ENCODE peak calls at places on chromosome 19, in eight cellular contexts. R is suprapubic skin, W is transverse colon, C is thoracic aorta, X is AG04449, E is epithelial cell of esophagus, I is brain microvascular endothelial cell, F is mucosa of descending colon. S is an unnamed sample.

GRCh38 chr19:40443930-40444180 is 280 bp downstream of the SERTAD3 start:
- DNase-seq in R (no peak), W (no peak), C (no peak), X (no peak), E (peak), I (no peak), F (no peak), S (no peak)

GRCh38 chr19:16197188-16197621 is 506 bp upstream of the AP1M1 start:
- DNase-seq in R (no peak), W (no peak), C (no peak), X (peak), E (peak), I (peak), F (no peak), S (peak)

GRCh38 chr19:5903502-5904301 is at the start of gene NDUFA11:
- DNase-seq in R (peak), W (peak), C (peak), X (no peak), E (peak), I (peak), F (peak), S (no peak)

GRCh38 chr19:43465468-43466120 is at the start of gene LYPD3:
- DNase-seq in R (peak), W (peak), C (no peak), X (no peak), E (peak), I (no peak), F (peak), S (no peak)

GRCh38 chr19:17967258-17968051 is 548 bp downstream of the KCNN1 start:
- DNase-seq in R (no peak), W (no peak), C (no peak), X (no peak), E (no peak), I (no peak), F (no peak), S (no peak)

GRCh38 chr19:58128041-58128685 is 22.4 kb downstream of the ZNF329 start:
- DNase-seq in R (no peak), W (no peak), C (no peak), X (no peak), E (no peak), I (no peak), F (no peak), S (no peak)

GRCh38 chr19:917323-918151 is at the start of gene KISS1R:
- DNase-seq in R (no peak), W (no peak), C (no peak), X (no peak), E (peak), I (no peak), F (peak), S (no peak)

GRCh38 chr19:35731779-35732405 is 10.4 kb downstream of the IGFLR1 start:
- DNase-seq in R (no peak), W (no peak), C (no peak), X (no peak), E (no peak), I (no peak), F (no peak), S (no peak)

GRCh38 chr19:47765522-47766358 is 12.8 kb upstream of the SELENOW start:
- DNase-seq in R (no peak), W (peak), C (no peak), X (no peak), E (peak), I (no peak), F (peak), S (no peak)

GRCh38 chr19:42279148-42279901 is 10.3 kb downstream of the CIC start:
- DNase-seq in R (peak), W (no peak), C (no peak), X (no peak), E (no peak), I (no peak), F (no peak), S (no peak)

GRCh38 chr19:17020823-17021222 is 5.8 kb downstream of the CPAMD8 start:
- DNase-seq in R (no peak), W (no peak), C (no peak), X (no peak), E (no peak), I (no peak), F (no peak), S (no peak)

GRCh38 chr19:52214241-52214640 is 24.4 kb downstream of the PPP2R1A start:
- DNase-seq in R (no peak), W (no peak), C (no peak), X (no peak), E (peak), I (no peak), F (no peak), S (no peak)

GRCh38 chr19:44512326-44513298 is 12.3 kb upstream of the ZNF180 start:
- DNase-seq in R (no peak), W (peak), C (no peak), X (no peak), E (peak), I (peak), F (peak), S (peak)

GRCh38 chr19:36051236-36051635 is 2.8 kb downstream of the THAP8 start:
- DNase-seq in R (no peak), W (no peak), C (no peak), X (no peak), E (peak), I (no peak), F (no peak), S (no peak)

GRCh38 chr19:7559102-7559501 is 23.6 kb downstream of the PNPLA6 start:
- DNase-seq in R (no peak), W (no peak), C (no peak), X (no peak), E (no peak), I (no peak), F (no peak), S (no peak)

GRCh38 chr19:58563034-58563573 is 4.7 kb upstream of the UBE2M start:
- DNase-seq in R (peak), W (no peak), C (no peak), X (no peak), E (no peak), I (no peak), F (peak), S (no peak)

GRCh38 chr19:10431943-10432735 is 11.8 kb downstream of the PDE4A start:
- DNase-seq in R (peak), W (peak), C (no peak), X (no peak), E (no peak), I (no peak), F (peak), S (no peak)

GRCh38 chr19:6725513-6726231 is 5.2 kb upstream of the C3 start:
- DNase-seq in R (no peak), W (no peak), C (no peak), X (no peak), E (no peak), I (no peak), F (no peak), S (no peak)

GRCh38 chr19:17473041-17473440 is 2.7 kb downstream of the SLC27A1 start:
- DNase-seq in R (no peak), W (no peak), C (no peak), X (peak), E (peak), I (peak), F (no peak), S (no peak)

GRCh38 chr19:14265285-14266036 is 59.5 kb upstream of the ADGRL1 start:
- DNase-seq in R (no peak), W (no peak), C (no peak), X (no peak), E (no peak), I (no peak), F (no peak), S (no peak)

GRCh38 chr19:1313695-1314613 is 28.3 kb downstream of the EFNA2 start:
- DNase-seq in R (no peak), W (no peak), C (no peak), X (no peak), E (peak), I (no peak), F (no peak), S (no peak)

GRCh38 chr19:53037101-53038097 is 7.1 kb upstream of the ERVV-2 start:
- DNase-seq in R (no peak), W (no peak), C (no peak), X (no peak), E (peak), I (peak), F (no peak), S (peak)

GRCh38 chr19:29528350-29528945 is 2.7 kb downstream of the VSTM2B start:
- DNase-seq in R (no peak), W (peak), C (no peak), X (no peak), E (peak), I (peak), F (peak), S (no peak)

GRCh38 chr19:29525901-29526729 is at the start of gene VSTM2B:
- DNase-seq in R (no peak), W (no peak), C (no peak), X (no peak), E (no peak), I (no peak), F (no peak), S (no peak)

GRCh38 chr19:29526730-29527499 is 1.1 kb downstream of the VSTM2B start:
- DNase-seq in R (no peak), W (no peak), C (no peak), X (no peak), E (no peak), I (no peak), F (no peak), S (no peak)

GRCh38 chr19:29528946-29529645 is 3.3 kb downstream of the VSTM2B start:
- DNase-seq in R (no peak), W (no peak), C (no peak), X (no peak), E (no peak), I (no peak), F (no peak), S (no peak)

DNA sequence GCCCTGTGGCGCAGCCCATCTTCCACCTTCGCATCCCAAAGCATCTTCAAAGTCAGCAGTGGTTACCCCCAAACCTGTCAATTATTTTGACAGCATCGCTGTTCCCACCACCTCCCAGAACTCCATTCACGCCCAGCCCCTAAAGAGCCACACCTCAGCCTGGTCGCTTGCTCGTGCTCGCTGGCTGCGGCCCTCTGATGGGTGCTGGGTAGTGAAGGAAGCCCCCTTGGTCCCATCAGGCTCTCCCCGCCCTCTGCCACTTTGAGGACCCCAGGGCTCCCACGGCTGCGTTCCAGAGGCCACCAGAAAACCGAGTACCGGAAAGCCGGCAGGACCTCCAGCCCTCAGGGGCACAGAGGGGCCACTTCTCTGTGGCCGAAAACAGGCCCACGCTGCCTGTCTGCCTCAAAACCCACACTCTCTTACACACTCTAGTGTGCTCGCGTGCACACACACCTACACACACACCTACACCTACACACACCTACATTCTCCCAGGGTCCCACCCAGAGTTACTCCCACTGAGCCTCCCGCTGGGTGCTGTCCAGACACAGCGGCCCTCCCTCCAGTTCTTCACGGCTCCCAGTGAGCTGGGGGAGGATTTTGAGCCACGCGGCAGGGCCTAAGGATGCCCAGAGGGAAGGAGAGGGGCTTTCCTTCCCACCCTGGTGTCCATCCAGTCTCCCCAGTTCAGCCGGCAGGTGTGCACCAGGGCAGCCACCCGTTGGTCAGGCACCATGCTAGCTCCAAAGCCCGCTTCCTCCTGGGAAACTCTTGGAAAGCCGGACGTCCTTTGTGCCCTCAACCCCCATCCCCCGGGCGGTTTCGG is 1.9 kb downstream of the VSTM2B start:
- DNase-seq in R (no peak), W (no peak), C (no peak), X (no peak), E (no peak), I (no peak), F (no peak), S (no peak)
- TF ChIP-seq CTCF in R (no peak), W (no peak), C (no peak), X (no peak), E (no peak), I (no peak), F (no peak), S (no peak)

GRCh38 chr19:38708413-38709024 is 35.8 kb downstream of the CAPN12 start:
- DNase-seq in R (no peak), W (no peak), C (no peak), X (no peak), E (no peak), I (no peak), F (no peak), S (no peak)

GRCh38 chr19:38707512-38708114 is 36.7 kb downstream of the CAPN12 start:
- DNase-seq in R (no peak), W (no peak), C (no peak), X (no peak), E (no peak), I (peak), F (no peak), S (no peak)

GRCh38 chr19:38709119-38709518 is 35.2 kb downstream of the CAPN12 start:
- DNase-seq in R (no peak), W (no peak), C (no peak), X (no peak), E (no peak), I (no peak), F (no peak), S (no peak)

GRCh38 chr19:38705197-38706019 is 38.9 kb downstream of the CAPN12 start:
- DNase-seq in R (no peak), W (no peak), C (no peak), X (no peak), E (no peak), I (no peak), F (no peak), S (no peak)

GRCh38 chr19:38706792-38707511 is 37.3 kb downstream of the CAPN12 start:
- DNase-seq in R (no peak), W (no peak), C (no peak), X (no peak), E (no peak), I (peak), F (no peak), S (no peak)
- TF ChIP-seq CTCF in R (no peak), W (no peak), C (no peak), X (no peak), E (no peak), I (no peak), F (no peak), S (no peak)

GRCh38 chr19:48970139-48970766 is 5.1 kb downstream of the FTL start:
- DNase-seq in R (no peak), W (no peak), C (no peak), X (no peak), E (no peak), I (no peak), F (no peak), S (no peak)

GRCh38 chr19:48970923-48971395 is 5.8 kb downstream of the FTL start:
- DNase-seq in R (no peak), W (peak), C (no peak), X (no peak), E (peak), I (peak), F (peak), S (no peak)

GRCh38 chr19:48977061-48977460 is 12.0 kb downstream of the FTL start:
- DNase-seq in R (no peak), W (no peak), C (no peak), X (no peak), E (no peak), I (no peak), F (no peak), S (no peak)

DNA sequence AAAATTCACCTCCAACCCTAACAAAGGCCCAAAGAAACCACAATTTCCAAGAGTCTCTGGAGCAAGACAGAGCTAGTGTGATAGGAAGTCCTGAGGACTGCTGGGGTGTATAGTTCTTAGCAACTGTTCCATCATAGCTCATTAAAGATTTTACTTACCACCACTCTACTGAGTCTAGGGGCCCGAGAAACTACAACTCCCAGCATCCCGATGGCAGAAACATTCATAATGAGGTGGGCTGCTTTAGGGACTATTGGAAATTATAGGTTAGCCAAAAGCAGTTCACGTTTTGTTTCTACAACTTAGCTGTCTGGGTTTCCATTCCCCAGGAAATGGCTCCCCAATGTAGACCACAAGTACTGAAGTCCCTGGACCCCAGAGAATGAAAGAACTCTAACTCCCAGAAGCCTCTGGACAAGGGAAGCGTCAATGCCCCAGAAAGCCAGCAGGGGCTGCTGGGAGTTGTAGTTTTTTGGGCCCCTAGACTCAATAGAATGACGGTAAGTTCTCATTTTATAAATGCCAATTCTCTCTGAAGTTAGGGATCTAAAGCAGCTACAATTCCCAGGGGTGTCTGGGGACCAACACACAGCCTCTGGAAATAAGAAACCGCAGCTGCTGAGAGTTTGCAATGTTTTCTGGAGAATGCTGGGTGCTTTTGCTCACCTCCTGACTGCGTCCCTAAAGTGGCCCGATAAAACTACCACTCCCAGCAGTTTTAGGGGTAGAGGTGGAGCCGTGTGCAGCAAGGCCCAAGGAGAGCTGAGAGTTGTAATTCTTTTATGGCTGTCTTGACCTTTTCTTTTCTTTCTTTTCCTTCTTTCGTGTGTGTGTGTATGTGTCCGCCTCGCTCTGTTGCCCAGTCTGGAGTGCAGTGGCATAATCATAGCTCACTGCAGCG is 11.1 kb downstream of the FTL start:
- DNase-seq in R (no peak), W (no peak), C (no peak), X (no peak), E (no peak), I (no peak), F (no peak), S (no peak)
- TF ChIP-seq CTCF in R (no peak), W (no peak), C (peak), X (no peak), E (no peak), I (peak), F (no peak), S (no peak)

GRCh38 chr19:54570316-54570715 is 3.3 kb upstream of the LILRA2 start:
- DNase-seq in R (no peak), W (no peak), C (no peak), X (no peak), E (no peak), I (no peak), F (no peak), S (no peak)

GRCh38 chr19:54573330-54573872 is at the start of gene LILRA2:
- DNase-seq in R (no peak), W (no peak), C (no peak), X (no peak), E (no peak), I (no peak), F (no peak), S (no peak)

GRCh38 chr19:54574527-54575056 is 1.0 kb downstream of the LILRA2 start:
- DNase-seq in R (no peak), W (no peak), C (no peak), X (no peak), E (no peak), I (no peak), F (no peak), S (no peak)

GRCh38 chr19:54574051-54574450 is 461 bp downstream of the LILRA2 start:
- DNase-seq in R (no peak), W (no peak), C (no peak), X (no peak), E (no peak), I (no peak), F (no peak), S (no peak)

GRCh38 chr19:54572696-54573311 is 786 bp upstream of the LILRA2 start:
- DNase-seq in R (no peak), W (no peak), C (no peak), X (no peak), E (no peak), I (no peak), F (no peak), S (no peak)
- TF ChIP-seq CTCF in R (no peak), W (no peak), C (no peak), X (no peak), E (no peak), I (no peak), F (no peak), S (no peak)

GRCh38 chr19:49019242-49019932 is 2.5 kb upstream of the LHB start:
- DNase-seq in R (peak), W (peak), C (no peak), X (no peak), E (peak), I (peak), F (peak), S (no peak)
- TF ChIP-seq CTCF in R (no peak), W (peak), C (no peak), X (peak), E (peak), I (peak), F (no peak), S (no peak)

S was measured in AG09309.